ENCODE peak calls at places on chromosomes 7 and 10, in nine cellular contexts. Y, S, X, E, G, R, N, M and Z are unnamed samples.
A peak's percentile ranks its signal among the peaks of the same experiment; 100 is the strongest.

GRCh38 chr7:111108526-111108925 is 17.6 kb downstream of the LRRN3 start:
- DNase-seq in N (no peak), S (no peak), X (peak; percentile 16), Y (no peak), E (peak; percentile 81), M (peak; percentile 74), R (peak; percentile 67), G (no peak), Z (no peak)

GRCh38 chr7:3267928-3268690 is 32.9 kb upstream of the SDK1 start:
- DNase-seq in R (peak; percentile 65), S (no peak), X (peak; percentile 55), E (peak; percentile 99), Y (peak; percentile 82), G (no peak), M (peak; percentile 91), N (no peak), Z (no peak)

GRCh38 chr7:49486974-49487919 is 286.2 kb upstream of the VWC2 start:
- DNase-seq in Y (no peak), E (no peak), R (no peak), N (no peak), M (no peak), X (no peak), S (no peak), G (no peak), Z (no peak)

GRCh38 chr7:139730746-139731612 is 46.8 kb downstream of the HIPK2 start:
- DNase-seq in G (no peak), N (no peak), X (no peak), Y (no peak), S (no peak), R (peak; percentile 92), E (peak; percentile 89), M (peak; percentile 29), Z (no peak)

GRCh38 chr7:110157631-110158362 is 933.1 kb upstream of the LRRN3 start:
- DNase-seq in Y (no peak), G (no peak), X (no peak), E (no peak), R (no peak), S (no peak), M (peak; percentile 38), N (no peak), Z (peak; percentile 32)

GRCh38 chr7:112749775-112750174 is 40.4 kb downstream of the TMEM168 start:
- DNase-seq in N (no peak), M (no peak), X (no peak), G (no peak), R (no peak), E (no peak), Y (no peak), S (no peak), Z (no peak)

GRCh38 chr10:24857001-24857695 is 95.3 kb downstream of the PRTFDC1 start:
- DNase-seq in R (no peak), Y (no peak), N (no peak), E (no peak), M (no peak), G (no peak), S (no peak), X (no peak), Z (no peak)

GRCh38 chr10:42790835-42791234 is 8.2 kb downstream of the BMS1 start:
- DNase-seq in Y (no peak), M (no peak), N (no peak), G (no peak), S (no peak), E (no peak), X (no peak), R (no peak), Z (peak; percentile 11)

GRCh38 chr10:60434418-60435046 is 44.9 kb upstream of the ANK3 start:
- DNase-seq in M (peak; percentile 64), N (no peak), S (no peak), E (peak; percentile 80), G (peak; percentile 73), X (peak; percentile 32), R (peak; percentile 83), Y (peak; percentile 67), Z (peak; percentile 39)

GRCh38 chr7:5630670-5631069 is 150.8 kb downstream of the RNF216 start:
- DNase-seq in N (no peak), G (no peak), R (no peak), S (no peak), M (peak; percentile 63), X (peak; percentile 78), Y (no peak), E (peak; percentile 63), Z (no peak)

GRCh38 chr10:26199841-26200240 is 16.7 kb upstream of the GAD2 start:
- DNase-seq in E (no peak), X (no peak), R (no peak), G (no peak), S (no peak), Y (no peak), M (no peak), N (no peak), Z (no peak)

GRCh38 chr7:16989883-16990413 is 108.2 kb upstream of the AGR3 start:
- DNase-seq in R (peak; percentile 98), G (peak; percentile 87), X (peak; percentile 94), N (peak; percentile 81), Y (peak; percentile 96), E (peak; percentile 90), M (peak; percentile 97), S (peak; percentile 79), Z (peak; percentile 66)

GRCh38 chr7:123472751-123473150 is 61.6 kb downstream of the IQUB start:
- DNase-seq in Y (no peak), G (no peak), R (no peak), M (no peak), E (no peak), S (no peak), X (no peak), N (no peak), Z (no peak)

GRCh38 chr7:30934732-30935568 is 23.3 kb downstream of the AQP1 start:
- DNase-seq in G (no peak), S (peak; percentile 30), E (no peak), R (no peak), X (no peak), Y (no peak), M (no peak), N (no peak), Z (no peak)

GRCh38 chr10:133242611-133243356 is 5.1 kb downstream of the VENTX start:
- DNase-seq in M (no peak), E (peak; percentile 70), Y (no peak), R (peak; percentile 22), X (no peak), S (no peak), G (no peak), N (no peak), Z (peak; percentile 48)

GRCh38 chr7:132760241-132760616 is 184.0 kb upstream of the PLXNA4 start:
- DNase-seq in E (no peak), X (no peak), M (no peak), Y (no peak), S (no peak), G (no peak), R (no peak), N (no peak), Z (no peak)

GRCh38 chr7:114629762-114630161 is 215.1 kb downstream of the FOXP2 start:
- DNase-seq in G (no peak), E (no peak), N (no peak), S (no peak), X (no peak), R (no peak), M (no peak), Y (no peak), Z (no peak)

DNA sequence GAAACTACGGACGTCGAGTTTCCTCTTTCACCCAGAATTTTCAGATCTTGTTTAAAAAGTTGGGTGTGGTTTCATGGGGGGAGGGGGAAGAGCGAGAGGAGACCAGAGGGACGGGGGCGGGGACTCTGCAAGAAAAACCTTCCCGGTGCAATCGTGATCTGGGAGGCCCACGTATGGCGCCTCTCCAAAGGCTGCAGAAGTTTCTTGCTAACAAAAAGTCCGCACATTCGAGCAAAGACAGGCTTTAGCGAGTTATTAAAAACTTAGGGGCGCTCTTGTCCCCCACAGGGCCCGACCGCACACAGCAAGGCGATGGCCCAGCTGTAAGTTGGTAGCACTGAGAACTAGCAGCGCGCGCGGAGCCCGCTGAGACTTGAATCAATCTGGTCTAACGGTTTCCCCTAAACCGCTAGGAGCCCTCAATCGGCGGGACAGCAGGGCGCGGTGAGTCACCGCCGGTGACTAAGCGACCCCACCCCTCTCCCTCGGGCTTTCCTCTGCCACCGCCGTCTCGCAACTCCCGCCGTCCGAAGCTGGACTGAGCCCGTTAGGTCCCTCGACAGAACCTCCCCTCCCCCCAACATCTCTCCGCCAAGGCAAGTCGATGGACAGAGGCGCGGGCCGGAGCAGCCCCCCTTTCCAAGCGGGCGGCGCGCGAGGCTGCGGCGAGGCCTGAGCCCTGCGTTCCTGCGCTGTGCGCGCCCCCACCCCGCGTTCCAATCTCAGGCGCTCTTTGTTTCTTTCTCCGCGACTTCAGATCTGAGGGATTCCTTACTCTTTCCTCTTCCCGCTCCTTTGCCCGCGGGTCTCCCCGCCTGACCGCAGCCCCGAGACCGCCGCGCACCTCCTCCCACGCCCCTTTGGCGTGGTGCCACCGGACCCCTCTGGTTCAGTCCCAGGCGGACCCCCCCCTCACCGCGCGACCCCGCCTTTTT is at the start of gene VIM:
- DNase-seq in X (peak; percentile 97), R (peak; percentile 96), S (peak; percentile 74), E (peak; percentile 98), G (peak; percentile 75), Y (peak; percentile 97), M (peak; percentile 88), N (peak; percentile 87), Z (peak; percentile 98)
- TF ChIP-seq CTCF in X (no peak), R (peak; percentile 20), S (no peak), E (peak; percentile 11), G (no peak), Y (no peak), M (peak; percentile 5), N (peak; percentile 46), Z (peak; percentile 9)

DNA sequence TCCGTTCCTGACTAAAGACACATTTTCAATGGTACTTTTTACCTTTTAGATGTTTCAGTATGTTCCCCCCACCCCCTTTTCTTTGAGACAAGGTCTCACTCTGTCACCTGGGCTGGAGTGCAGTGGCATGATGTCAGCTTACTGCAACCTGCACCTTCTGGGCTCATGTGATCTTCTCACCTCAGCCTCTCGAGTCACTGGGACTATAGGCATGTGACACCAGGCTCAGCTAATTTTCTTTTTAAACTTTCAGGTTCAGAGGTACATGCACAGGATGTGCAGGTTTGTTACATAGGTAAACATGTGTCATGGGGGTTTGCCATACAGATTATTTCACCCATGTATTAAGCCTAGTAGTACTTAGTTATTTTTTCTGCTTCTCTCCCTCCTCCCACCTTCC is 99.3 kb upstream of the RPA3 start:
- DNase-seq in X (no peak), S (no peak), E (no peak), Y (no peak), R (no peak), N (no peak), G (no peak), M (no peak), Z (no peak)
- TF ChIP-seq CTCF in X (no peak), S (no peak), E (no peak), Y (no peak), R (no peak), N (no peak), G (no peak), M (no peak), Z (no peak)

GRCh38 chr7:74051629-74052410 is 23.8 kb downstream of the ELN start:
- DNase-seq in G (peak; percentile 77), M (peak; percentile 26), N (no peak), E (peak; percentile 22), Y (peak; percentile 57), S (no peak), X (no peak), R (peak; percentile 33), Z (no peak)
- TF ChIP-seq CTCF in G (peak; percentile 15), M (peak; percentile 63), N (no peak), E (peak; percentile 48), Y (peak; percentile 42), S (no peak), X (peak; percentile 41), R (peak; percentile 41), Z (peak; percentile 69)

DNA sequence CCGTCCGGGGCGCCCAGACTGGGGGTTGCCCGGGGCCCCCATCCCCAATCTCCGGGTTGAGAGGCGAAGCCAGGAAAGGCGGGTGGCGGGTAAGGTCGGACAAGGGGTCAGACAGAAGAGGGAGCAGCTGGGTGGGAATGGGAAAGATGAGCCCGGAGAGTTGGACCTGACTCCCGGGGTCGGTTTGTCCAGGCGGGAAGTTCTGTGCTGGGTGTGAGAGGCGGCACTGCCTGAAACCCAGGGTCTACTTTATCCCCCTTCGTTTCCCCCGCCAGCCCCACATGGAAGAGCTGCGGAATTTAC is 675 bp downstream of the SLC4A2 start:
- DNase-seq in E (no peak), N (no peak), X (no peak), R (no peak), M (no peak), Y (no peak), G (no peak), S (no peak), Z (no peak)
- TF ChIP-seq CTCF in E (no peak), N (no peak), X (no peak), R (no peak), M (no peak), Y (no peak), G (no peak), S (no peak), Z (peak; percentile 34)